ENCODE peak calls at places on chromosome 12, in seven cellular contexts. O is HCT116, V is trophoblast cell, B is fibroblast of lung, Y is Karpas-422, C is neural progenitor cell, H is endothelial cell of umbilical vein. I is an unnamed sample.
A peak's percentile ranks its signal among the peaks of the same experiment; 100 is the strongest.

GRCh38 chr12:45234134-45234865 is 18.4 kb downstream of the ANO6 start:
- DNase-seq in O (peak; percentile 88), V (peak; percentile 84), B (peak; percentile 96), C (peak; percentile 61), H (peak; percentile 98), Y (no peak), I (peak; percentile 97)

GRCh38 chr12:106580671-106581508 is 1.9 kb upstream of the RFX4 start:
- DNase-seq in V (no peak), H (no peak), O (no peak), C (peak; percentile 32), B (no peak), Y (no peak), I (no peak)

GRCh38 chr12:120091371-120092090 is 25.0 kb downstream of the RAB35 start:
- DNase-seq in V (no peak), H (no peak), B (peak; percentile 23), O (no peak), C (no peak), Y (no peak), I (peak; percentile 22)

GRCh38 chr12:52236386-52237050 is 3.5 kb downstream of the KRT7 start:
- DNase-seq in H (no peak), B (no peak), C (no peak), Y (no peak), O (no peak), V (no peak), I (no peak)

GRCh38 chr12:5186715-5187114 is 143.0 kb downstream of the KCNA5 start:
- DNase-seq in B (no peak), O (no peak), C (no peak), Y (no peak), H (no peak), V (no peak), I (no peak)

GRCh38 chr12:89709994-89710872 is 1.6 kb upstream of the ATP2B1 start:
- DNase-seq in B (no peak), V (peak; percentile 64), H (no peak), O (no peak), Y (peak; percentile 50), C (peak; percentile 77), I (peak; percentile 69)

GRCh38 chr12:132343294-132343972 is 14.0 kb upstream of the GALNT9 start:
- DNase-seq in C (no peak), V (no peak), Y (no peak), O (no peak), B (no peak), H (no peak), I (no peak)

GRCh38 chr12:85029456-85029855 is 6.6 kb downstream of the TSPAN19 start:
- DNase-seq in Y (peak; percentile 68), H (peak; percentile 30), O (peak; percentile 21), B (peak; percentile 59), V (no peak), C (peak; percentile 61), I (peak; percentile 83)

GRCh38 chr12:105554223-105554678 is 223.8 kb downstream of the C12orf75 start:
- DNase-seq in V (no peak), H (peak; percentile 64), O (no peak), C (peak; percentile 70), Y (no peak), B (no peak), I (no peak)

GRCh38 chr12:20588057-20588456 is 107.1 kb upstream of the SLCO1C1 start:
- DNase-seq in H (no peak), V (no peak), O (no peak), Y (no peak), B (no peak), C (peak; percentile 5), I (no peak)

GRCh38 chr12:41277019-41277770 is 89.1 kb downstream of the PDZRN4 start:
- DNase-seq in O (peak; percentile 19), Y (peak; percentile 87), H (peak; percentile 41), B (peak; percentile 65), C (peak; percentile 69), V (peak; percentile 6), I (peak; percentile 72)

GRCh38 chr12:104470521-104470920 is 13.8 kb downstream of the CHST11 start:
- DNase-seq in H (no peak), B (no peak), Y (no peak), C (no peak), O (no peak), V (no peak), I (no peak)
- H3K4me1 ChIP-seq in H (peaks cover 4% of the 10 kb centered on the region), B (no peaks in the 10 kb centered on the region), Y (peaks cover 3% of the 10 kb centered on the region), C (peaks cover 25% of the 10 kb centered on the region), O (peaks cover 3% of the 10 kb centered on the region), V (peaks cover 2% of the 10 kb centered on the region), I (no peaks in the 10 kb centered on the region)

GRCh38 chr12:12715128-12715458 is 2.1 kb upstream of the CDKN1B start:
- DNase-seq in V (no peak), B (no peak), Y (no peak), O (no peak), H (no peak), C (no peak), I (no peak)
- H3K4me3 ChIP-seq in V (no peak overlapping the region), B (no peak overlapping the region), Y (no peak overlapping the region), O (no peak overlapping the region), H (no peak overlapping the region), C (peak overlapping the region; percentile 3), I (no peak overlapping the region)

DNA sequence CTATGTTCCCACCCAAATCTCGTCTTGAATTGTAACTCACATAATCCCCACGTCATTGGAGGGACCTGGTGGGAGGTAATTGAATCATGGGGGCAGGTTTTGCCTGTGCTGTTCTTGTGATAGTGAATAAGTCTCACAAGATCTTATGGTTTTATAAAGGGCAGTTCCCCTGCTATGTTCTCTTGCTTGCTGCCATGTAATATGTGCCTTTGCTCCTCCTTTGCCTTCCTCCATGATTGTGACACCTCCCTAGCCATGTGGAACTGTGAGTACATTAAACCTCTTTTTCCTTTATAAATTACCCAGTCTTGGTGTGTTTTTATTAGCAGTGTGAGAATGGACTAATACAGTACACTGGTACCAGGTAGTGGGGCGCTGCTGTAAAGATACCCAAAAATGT is 177.6 kb upstream of the SYT10 start:
- DNase-seq in V (no peak), H (no peak), Y (no peak), C (no peak), B (no peak), O (no peak), I (no peak)
- H3K9ac ChIP-seq in V (no peak overlapping the region), H (no peak overlapping the region), Y (no peak overlapping the region), C (no peak overlapping the region), B (no peak overlapping the region), O (no peak overlapping the region), I (no peak overlapping the region)

GRCh38 chr12:31970199-31970598 is 11.0 kb downstream of the RESF1 start:
- DNase-seq in V (no peak), C (no peak), Y (no peak), H (no peak), B (no peak), O (no peak), I (no peak)

GRCh38 chr12:31967569-31967968 is 8.4 kb downstream of the RESF1 start:
- DNase-seq in H (no peak), C (no peak), Y (no peak), B (no peak), O (no peak), V (no peak), I (no peak)

GRCh38 chr12:31964280-31964679 is 5.1 kb downstream of the RESF1 start:
- DNase-seq in Y (no peak), V (no peak), B (no peak), C (no peak), H (no peak), O (no peak), I (no peak)

GRCh38 chr12:31965090-31965489 is 5.9 kb downstream of the RESF1 start:
- DNase-seq in V (no peak), Y (peak; percentile 48), C (no peak), H (no peak), O (no peak), B (no peak), I (no peak)

GRCh38 chr12:31966558-31967205 is 7.5 kb downstream of the RESF1 start:
- DNase-seq in Y (no peak), B (no peak), O (no peak), V (no peak), C (peak; percentile 53), H (peak; percentile 7), I (no peak)
- H3K4me1 ChIP-seq in Y (peaks cover 6% of the 10 kb centered on the region), B (no peaks in the 10 kb centered on the region), O (peaks cover 11% of the 10 kb centered on the region), V (peaks cover 7% of the 10 kb centered on the region), C (peaks cover 19% of the 10 kb centered on the region), H (peaks cover under 1% of the 10 kb centered on the region), I (peaks cover 4% of the 10 kb centered on the region)

GRCh38 chr12:124296295-124296915 is 1.5 kb downstream of the RFLNA start:
- DNase-seq in Y (no peak), V (no peak), H (peak; percentile 37), B (no peak), C (no peak), O (no peak), I (peak; percentile 13)
- H3K4me3 ChIP-seq in Y (no peak overlapping the region), V (no peak overlapping the region), H (peak overlapping the region; percentile 58), B (no peak overlapping the region), C (no peak overlapping the region), O (no peak overlapping the region), I (no peak overlapping the region)

GRCh38 chr12:110269622-110270124 is 11.4 kb upstream of the ATP2A2 start:
- DNase-seq in O (no peak), H (peak; percentile 44), Y (no peak), C (no peak), V (no peak), B (peak; percentile 77), I (peak; percentile 77)
- H3K9ac ChIP-seq in O (peak overlapping the region; percentile 46), H (no peak overlapping the region), Y (no peak overlapping the region), C (no peak overlapping the region), V (no peak overlapping the region), B (no peak overlapping the region), I (no peak overlapping the region)

GRCh38 chr12:1731019-1731687 is 40.3 kb downstream of the ADIPOR2 start:
- DNase-seq in O (no peak), V (no peak), C (no peak), H (no peak), Y (no peak), B (no peak), I (no peak)

GRCh38 chr12:1724250-1724649 is 33.4 kb downstream of the ADIPOR2 start:
- DNase-seq in B (no peak), O (no peak), Y (no peak), C (no peak), V (no peak), H (no peak), I (no peak)

GRCh38 chr12:1728824-1729223 is 38.0 kb downstream of the ADIPOR2 start:
- DNase-seq in Y (no peak), B (no peak), C (no peak), V (no peak), O (no peak), H (no peak), I (no peak)

GRCh38 chr12:1726753-1727152 is 35.9 kb downstream of the ADIPOR2 start:
- DNase-seq in V (no peak), O (no peak), Y (no peak), C (no peak), B (no peak), H (no peak), I (no peak)
- H3K4me1 ChIP-seq in V (no peaks in the 10 kb centered on the region), O (no peaks in the 10 kb centered on the region), Y (peaks cover 3% of the 10 kb centered on the region), C (peaks cover 4% of the 10 kb centered on the region), B (no peaks in the 10 kb centered on the region), H (no peaks in the 10 kb centered on the region), I (peaks cover 3% of the 10 kb centered on the region)